ENCODE peak calls at places on chromosomes 7 and 10, in four cellular contexts. J, H, D and G are unnamed samples.

GRCh38 chr10:6406220-6407033 is 173.6 kb downstream of the PRKCQ start:
- DNase-seq in J (no peak), H (no peak), D (no peak), G (no peak)

GRCh38 chr7:45663167-45663921 is 89.2 kb downstream of the ADCY1 start:
- DNase-seq in J (peak), H (peak), D (no peak), G (peak)

GRCh38 chr7:28960071-28960840 is 2.1 kb upstream of the TRIL start:
- DNase-seq in J (no peak), H (no peak), D (no peak), G (no peak)

GRCh38 chr7:133796778-133797177 is 330.4 kb upstream of the LRGUK start:
- DNase-seq in J (no peak), H (no peak), D (no peak), G (no peak)

GRCh38 chr10:69810097-69810496 is 8.4 kb downstream of the COL13A1 start:
- DNase-seq in J (no peak), H (no peak), D (no peak), G (no peak)

GRCh38 chr7:78326870-78327269 is 528.3 kb downstream of the PHTF2 start:
- DNase-seq in J (no peak), H (peak), D (no peak), G (no peak)

GRCh38 chr7:8761731-8762130 is 328.3 kb downstream of the NXPH1 start:
- DNase-seq in J (no peak), H (no peak), D (no peak), G (no peak)

GRCh38 chr10:5999440-6000165 is 22.3 kb upstream of the IL15RA start:
- DNase-seq in J (no peak), H (no peak), D (no peak), G (no peak)

GRCh38 chr7:24572421-24573007 is 738 bp upstream of the PALS2 start:
- DNase-seq in J (peak), H (no peak), D (no peak), G (peak)

GRCh38 chr10:69936091-69936490 is 116.6 kb upstream of the MACROH2A2 start:
- DNase-seq in J (no peak), H (no peak), D (no peak), G (no peak)

GRCh38 chr10:93666030-93666429 is 36.4 kb downstream of the FRA10AC1 start:
- DNase-seq in J (no peak), H (no peak), D (no peak), G (no peak)

GRCh38 chr10:119306964-119307363 is 99.6 kb downstream of the GRK5 start:
- DNase-seq in J (no peak), H (no peak), D (no peak), G (no peak)

GRCh38 chr10:77297370-77297692 is 340.3 kb downstream of the KCNMA1 start:
- DNase-seq in J (no peak), H (no peak), D (no peak), G (no peak)

GRCh38 chr10:69845574-69846251 is 44.0 kb downstream of the COL13A1 start:
- DNase-seq in J (peak), H (peak), D (no peak), G (no peak)

GRCh38 chr7:79968249-79968648 is 166.4 kb upstream of the GNAI1 start:
- DNase-seq in J (no peak), H (no peak), D (no peak), G (no peak)

GRCh38 chr10:93465806-93466675 is 16.1 kb downstream of the MYOF start:
- DNase-seq in J (peak), H (peak), D (peak), G (peak)

GRCh38 chr7:5633161-5634106 is 148.0 kb downstream of the RNF216 start:
- DNase-seq in J (no peak), H (no peak), D (no peak), G (no peak)

GRCh38 chr7:142873871-142874270 is 11.7 kb downstream of the TRPV6 start:
- DNase-seq in J (no peak), H (no peak), D (no peak), G (no peak)

DNA sequence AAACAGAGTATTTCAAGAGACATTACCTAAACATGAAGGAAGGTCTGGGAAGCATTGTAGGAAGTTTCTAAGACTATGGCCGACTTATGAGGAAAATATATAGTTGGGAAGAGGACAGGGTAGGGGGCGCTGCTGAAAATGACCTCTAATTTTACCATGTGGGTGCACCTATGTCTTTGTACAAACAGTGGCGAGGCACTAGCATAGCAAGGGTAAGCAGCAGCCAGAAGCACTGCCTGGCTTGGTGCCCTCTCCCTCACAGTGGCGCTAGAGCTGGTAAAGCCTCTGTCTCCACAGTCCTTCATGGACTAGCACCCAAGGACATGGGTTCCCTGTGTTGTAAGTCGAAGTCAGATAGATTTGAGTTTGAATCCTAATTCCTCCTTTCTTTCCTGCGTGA is 461.2 kb downstream of the INHBA start:
- DNase-seq in J (no peak), H (no peak), D (no peak), G (no peak)
- TF ChIP-seq CTCF in J (no peak), H (no peak), D (no peak), G (no peak)

DNA sequence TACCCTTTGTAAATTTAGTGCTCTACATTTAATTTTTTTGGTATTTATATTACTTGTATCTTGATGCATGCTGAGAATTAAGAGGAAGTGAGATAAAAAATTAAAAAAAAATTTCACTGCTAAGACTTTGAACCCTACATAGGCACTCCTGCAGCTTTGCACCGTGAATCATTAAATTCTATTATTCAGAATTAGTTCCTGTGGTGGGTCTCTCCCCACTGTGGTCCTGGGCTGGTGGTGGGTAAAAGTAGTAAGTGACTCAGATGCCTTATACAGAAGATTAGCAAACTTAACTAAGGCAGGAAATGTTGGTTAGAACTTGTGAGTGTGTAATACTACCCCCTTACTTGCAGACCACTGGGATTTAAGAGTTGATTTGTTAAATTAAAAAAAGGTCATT is 72.6 kb downstream of the AP3M1 start:
- DNase-seq in J (no peak), H (no peak), D (no peak), G (no peak)
- H3K4me3 ChIP-seq in J (no peak), H (no peak), D (no peak), G (no peak)

DNA sequence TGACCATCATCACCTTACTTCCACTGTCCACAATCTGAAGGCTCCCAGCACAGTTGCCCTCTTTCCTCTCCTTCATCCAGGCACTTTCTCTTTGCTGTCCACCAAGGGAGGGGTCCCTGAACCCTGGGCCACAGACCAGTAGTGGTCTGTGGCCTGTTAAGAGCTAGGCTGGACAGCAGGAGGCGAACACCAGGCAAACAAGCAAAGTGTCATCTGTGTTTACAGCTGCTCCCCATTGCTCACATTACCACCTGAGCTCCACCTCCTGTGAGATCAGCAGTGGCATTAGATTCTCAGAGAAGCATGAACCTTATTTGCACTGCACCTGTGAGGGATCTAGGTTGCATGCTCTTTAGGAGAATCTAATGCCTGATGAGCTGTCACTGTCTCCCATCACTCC is 27.7 kb downstream of the FZD1 start:
- DNase-seq in J (no peak), H (no peak), D (no peak), G (no peak)
- TF ChIP-seq CTCF in J (no peak), H (no peak), D (no peak), G (no peak)

GRCh38 chr10:123991622-123992570 is 100.3 kb upstream of the CPXM2 start:
- DNase-seq in J (no peak), H (no peak), D (no peak), G (peak)
- H3K4me3 ChIP-seq in J (no peak), H (peak), D (peak), G (no peak)

DNA sequence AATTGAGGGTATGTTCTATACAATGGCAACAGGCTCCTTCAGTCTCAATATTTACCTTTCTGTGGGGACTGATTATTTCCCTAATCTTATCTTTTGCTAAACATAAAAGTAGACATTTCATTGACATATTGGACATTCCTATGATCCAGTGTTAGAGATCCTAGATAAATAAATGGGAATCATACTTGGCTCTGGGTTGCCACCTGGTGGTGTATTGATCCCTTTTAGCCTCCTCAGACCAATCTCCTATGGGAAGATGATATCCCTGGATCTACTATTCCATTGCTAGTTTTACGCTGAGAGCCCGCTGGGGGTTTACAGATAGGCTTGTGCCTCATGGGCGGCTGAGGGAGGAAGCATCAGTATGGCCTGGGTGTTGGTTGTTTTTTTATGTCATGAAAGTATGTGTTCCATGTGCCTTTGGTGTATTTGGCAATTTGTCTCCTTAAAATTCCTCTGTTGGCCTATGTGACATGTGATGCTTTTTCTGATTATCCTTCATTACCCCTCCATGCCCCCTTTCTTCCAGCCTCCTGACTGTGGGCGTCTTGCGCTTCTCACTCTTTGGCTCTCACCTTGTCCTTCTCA is 18.8 kb downstream of the CELF2 start:
- DNase-seq in J (no peak), H (no peak), D (no peak), G (no peak)
- TF ChIP-seq CTCF in J (peak), H (peak), D (peak), G (peak)